ENCODE peak calls at places on chromosomes 4 and X, in ten cellular contexts. C is HCT116, G is endothelial cell of umbilical vein, U is suprapubic skin, L is uterus, V is K562, O is tibial nerve, I is ovary, E is testis, S is prostate gland. T is an unnamed sample. For H3K36me3, the result is how much of the 10 kb centered on the place peaks cover.

GRCh38 chr4:99652596-99653436 is 4.8 kb downstream of the C4orf54 start:
- DNase-seq in C (no peak), G (no peak), U (no peak), L (no peak), V (peak), O (no peak), I (no peak), E (no peak), S (no peak), T (no peak)

GRCh38 chr4:86810867-86811266 is 38.3 kb downstream of the SLC10A6 start:
- DNase-seq in C (no peak), G (no peak), U (no peak), L (no peak), V (no peak), O (no peak), I (no peak), E (no peak), S (no peak), T (no peak)

GRCh38 chrX:35826503-35826902 is 28.4 kb downstream of the MAGEB16 start:
- DNase-seq in C (no peak), G (no peak), U (no peak), L (no peak), V (no peak), O (no peak), I (no peak), E (no peak), S (no peak), T (no peak)

GRCh38 chr4:15438939-15439524 is 11.2 kb downstream of the C1QTNF7 start:
- DNase-seq in C (no peak), G (no peak), U (no peak), L (no peak), V (no peak), O (no peak), I (no peak), E (no peak), S (no peak), T (no peak)

GRCh38 chr4:185796176-185796575 is 15.8 kb downstream of the SORBS2 start:
- DNase-seq in C (no peak), G (no peak), U (no peak), L (no peak), V (no peak), O (no peak), I (no peak), E (no peak), S (no peak), T (no peak)

GRCh38 chr4:162229670-162230069 is 65.9 kb upstream of the FSTL5 start:
- DNase-seq in C (peak), G (no peak), U (no peak), L (no peak), V (no peak), O (no peak), I (no peak), E (no peak), S (no peak), T (no peak)

GRCh38 chrX:18594079-18594478 is 77.8 kb downstream of the RS1 start:
- DNase-seq in C (no peak), G (no peak), U (no peak), L (no peak), V (no peak), O (no peak), I (no peak), E (no peak), S (no peak), T (no peak)

GRCh38 chr4:2833671-2834000 is 10.0 kb upstream of the ADD1 start:
- DNase-seq in C (no peak), G (no peak), U (no peak), L (no peak), V (no peak), O (peak), I (no peak), E (no peak), S (no peak), T (no peak)

GRCh38 chr4:1691737-1692373 is 7.7 kb upstream of the FAM53A start:
- DNase-seq in C (no peak), G (no peak), U (no peak), L (no peak), V (no peak), O (no peak), I (peak), E (no peak), S (no peak), T (no peak)
- H3K36me3 ChIP-seq in C (under half), G (under half), U (half or more), L (under half), V (half or more), O (under half), I (under half), E (under half), S (under half), T (under half)

GRCh38 chr4:39032218-39033085 is at the start of gene TMEM156:
- DNase-seq in C (no peak), G (peak), U (no peak), L (no peak), V (no peak), O (no peak), I (no peak), E (no peak), S (no peak), T (no peak)
- TF ChIP-seq POLR2A in C (no peak), G (no peak), U (no peak), L (no peak), V (no peak), O (no peak), I (no peak), E (no peak), S (no peak), T (no peak)

DNA sequence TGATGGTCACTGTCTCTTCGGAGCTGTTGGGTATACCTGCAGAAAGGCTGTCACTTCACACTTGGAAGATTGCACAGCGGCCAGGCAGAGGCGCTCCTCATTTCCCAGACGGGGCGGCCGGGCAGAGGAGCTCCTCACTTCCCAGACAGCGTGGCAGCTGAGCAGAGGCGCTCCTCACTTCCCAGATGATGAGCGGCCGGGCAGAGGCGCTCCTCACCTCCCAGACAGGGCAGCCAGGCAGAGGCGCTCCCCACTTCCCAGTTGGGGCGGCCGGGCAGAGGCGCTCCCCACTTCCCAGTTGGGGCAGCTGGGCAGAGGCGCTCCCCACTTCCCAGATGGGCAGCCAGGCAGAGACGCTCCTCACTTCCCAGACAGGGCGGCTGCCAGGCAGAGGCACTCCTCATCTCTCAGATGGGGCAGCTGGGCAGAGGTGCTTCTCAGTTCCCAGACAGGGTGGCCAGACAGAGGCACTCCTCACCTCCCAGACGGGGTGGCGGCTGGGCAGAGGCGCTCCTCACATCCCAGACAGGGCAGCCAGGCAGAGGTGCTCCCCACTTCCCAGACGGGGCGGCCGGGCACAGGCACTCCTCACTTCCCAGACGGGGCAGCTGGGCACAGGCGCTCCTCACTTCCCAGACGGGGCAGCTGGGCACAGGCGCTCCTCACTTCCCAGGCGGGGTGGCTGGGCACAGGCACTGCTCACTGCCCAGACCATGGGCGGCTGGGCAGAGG is 18.8 kb downstream of the PABPC1L2B start:
- DNase-seq in C (no peak), G (no peak), U (no peak), L (no peak), V (no peak), O (no peak), I (no peak), E (no peak), S (no peak), T (no peak)
- TF ChIP-seq CTCF in C (no peak), G (no peak), U (no peak), L (no peak), V (no peak), O (no peak), I (no peak), E (no peak), S (no peak), T (no peak)

GRCh38 chr4:47879458-47879857 is 34.9 kb downstream of the NFXL1 start:
- DNase-seq in C (no peak), G (no peak), U (no peak), L (no peak), V (no peak), O (no peak), I (no peak), E (no peak), S (no peak), T (no peak)
- H3K36me3 ChIP-seq in C (half or more), G (under half), U (half or more), L (under half), V (half or more), O (under half), I (under half), E (under half), S (under half), T (under half)

T was measured in right lobe of liver.